ENCODE peak calls at places on chromosomes 7 and 10, in six cellular contexts. R, A, D, B, C and K are unnamed samples.

GRCh38 chr10:84348431-84348830 is 20.0 kb downstream of the CCSER2 start:
- DNase-seq in R (no peak), A (no peak), D (no peak), B (no peak), C (no peak), K (no peak)

GRCh38 chr7:88202278-88202677 is 17.6 kb downstream of the SRI start:
- DNase-seq in R (no peak), A (no peak), D (no peak), B (no peak), C (no peak), K (no peak)

GRCh38 chr7:21454182-21454581 is 26.3 kb downstream of the SP4 start:
- DNase-seq in R (no peak), A (no peak), D (no peak), B (no peak), C (no peak), K (no peak)

GRCh38 chr10:128466831-128467371 is 340.7 kb upstream of the MKI67 start:
- DNase-seq in R (no peak), A (no peak), D (no peak), B (no peak), C (no peak), K (no peak)

GRCh38 chr7:138982204-138982623 is 1.0 kb upstream of the KIAA1549 start:
- DNase-seq in R (no peak), A (peak; percentile 18), D (no peak), B (no peak), C (no peak), K (no peak)

GRCh38 chr10:27147701-27148100 is 6.5 kb downstream of the YME1L1 start:
- DNase-seq in R (no peak), A (no peak), D (no peak), B (no peak), C (no peak), K (no peak)

GRCh38 chr7:130433336-130433735 is 7.5 kb downstream of the CEP41 start:
- DNase-seq in R (no peak), A (no peak), D (no peak), B (no peak), C (no peak), K (no peak)

GRCh38 chr7:27784399-27785053 is 44.6 kb downstream of the TAX1BP1 start:
- DNase-seq in R (no peak), A (no peak), D (no peak), B (no peak), C (no peak), K (no peak)

GRCh38 chr10:13961096-13961495 is 369.6 kb downstream of the FRMD4A start:
- DNase-seq in R (no peak), A (no peak), D (peak; percentile 67), B (no peak), C (no peak), K (no peak)

GRCh38 chr10:78914502-78915330 is 154.1 kb upstream of the ZMIZ1 start:
- DNase-seq in R (peak; percentile 38), A (no peak), D (no peak), B (peak; percentile 27), C (no peak), K (peak; percentile 68)

GRCh38 chr10:79243211-79244067 is 103.8 kb upstream of the PPIF start:
- DNase-seq in R (peak; percentile 63), A (no peak), D (peak; percentile 87), B (no peak), C (no peak), K (peak; percentile 46)

GRCh38 chr10:110214380-110214826 is 7.0 kb downstream of the MXI1 start:
- DNase-seq in R (no peak), A (no peak), D (no peak), B (no peak), C (no peak), K (no peak)

GRCh38 chr10:61452655-61453641 is at the start of gene TMEM26:
- DNase-seq in R (peak; percentile 51), A (peak; percentile 68), D (peak; percentile 85), B (no peak), C (peak; percentile 25), K (no peak)

GRCh38 chr7:132650498-132650897 is 74.2 kb upstream of the PLXNA4 start:
- DNase-seq in R (no peak), A (no peak), D (no peak), B (no peak), C (no peak), K (no peak)

GRCh38 chr10:33487014-33487776 is 152.7 kb upstream of the NRP1 start:
- DNase-seq in R (no peak), A (no peak), D (no peak), B (no peak), C (no peak), K (no peak)

GRCh38 chr7:56019501-56019900 is 31.7 kb downstream of the PSPH start:
- DNase-seq in R (peak; percentile 16), A (no peak), D (no peak), B (no peak), C (no peak), K (no peak)

GRCh38 chr10:20877986-20878979 is 18.8 kb downstream of the NEBL start:
- DNase-seq in R (no peak), A (no peak), D (no peak), B (no peak), C (no peak), K (no peak)

DNA sequence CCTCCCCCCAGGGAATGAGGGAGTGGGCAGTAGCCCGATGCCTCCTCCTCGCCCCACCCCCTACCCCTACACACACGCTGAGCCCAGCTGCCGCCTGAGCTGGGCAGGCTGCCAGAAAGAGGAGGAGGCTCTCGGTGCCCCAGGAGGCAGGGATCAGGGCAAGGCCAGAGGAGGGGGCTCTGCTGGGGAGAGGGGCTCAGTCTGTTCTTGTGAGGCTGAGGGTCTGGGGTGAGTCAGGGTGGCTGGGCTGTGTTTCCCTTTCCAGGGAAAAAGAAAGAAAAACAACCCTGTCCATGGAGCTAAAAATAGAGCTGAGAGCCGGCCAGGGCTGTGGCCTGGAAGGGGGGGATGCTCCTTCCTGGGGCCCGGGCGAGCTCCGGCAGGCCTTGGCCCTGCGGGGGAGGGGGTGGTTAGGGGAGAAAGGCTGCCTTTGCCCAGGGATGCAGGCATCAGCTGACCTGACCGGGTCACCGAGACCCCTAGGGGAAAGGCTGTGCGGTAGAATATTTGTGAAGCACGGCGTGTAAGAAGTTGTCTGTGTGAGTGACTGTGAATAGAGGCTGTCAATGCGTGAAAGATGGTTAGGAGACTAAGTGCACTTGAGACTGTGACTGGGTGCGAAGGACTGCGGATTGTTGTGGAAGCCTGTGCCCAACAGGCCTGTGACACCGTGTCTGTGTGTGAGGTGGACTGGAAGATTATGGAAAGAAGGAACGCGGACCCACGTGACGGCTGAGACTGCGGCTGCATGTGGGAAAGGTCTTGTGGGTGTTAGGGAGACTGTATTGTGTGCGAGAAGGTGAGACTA is 1.2 kb upstream of the LZTS2 start:
- DNase-seq in R (peak; percentile 90), A (peak; percentile 86), D (peak; percentile 94), B (no peak), C (no peak), K (peak; percentile 84)
- TF ChIP-seq EP300 in R (no peak), A (no peak), D (no peak), B (no peak), C (no peak), K (no peak)

DNA sequence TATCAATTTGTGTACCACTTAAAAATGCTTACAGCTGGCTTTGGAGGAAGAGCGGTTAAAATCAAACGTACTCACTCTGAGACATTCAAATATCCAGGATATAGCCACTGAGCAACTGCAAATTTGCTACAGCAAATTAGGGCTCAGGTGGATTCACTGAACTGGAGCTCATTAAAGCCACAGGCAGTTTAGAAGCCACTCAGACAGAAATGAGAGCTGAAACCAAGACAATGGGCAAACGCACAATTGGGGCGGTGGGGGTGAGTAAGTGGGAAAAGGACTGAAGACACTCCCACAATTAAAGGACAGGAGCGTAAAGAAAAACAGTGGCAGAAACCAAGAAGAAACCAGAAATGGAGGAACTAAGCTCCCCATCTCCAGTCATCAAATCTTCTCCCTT is 20.5 kb downstream of the MPP7 start:
- DNase-seq in R (no peak), A (no peak), D (no peak), B (no peak), C (no peak), K (no peak)
- TF ChIP-seq EP300 in R (no peak), A (no peak), D (no peak), B (no peak), C (no peak), K (no peak)

GRCh38 chr7:44797329-44798258 is 1.1 kb downstream of the PPIA start:
- DNase-seq in R (peak; percentile 93), A (peak; percentile 88), D (peak; percentile 95), B (no peak), C (peak; percentile 58), K (peak; percentile 87)
- TF ChIP-seq EP300 in R (no peak), A (no peak), D (no peak), B (no peak), C (no peak), K (no peak)

GRCh38 chr10:102835007-102835482 is 2.2 kb downstream of the CYP17A1 start:
- DNase-seq in R (peak; percentile 78), A (peak; percentile 83), D (peak; percentile 89), B (peak; percentile 20), C (peak; percentile 62), K (peak; percentile 82)
- TF ChIP-seq EP300 in R (no peak), A (no peak), D (no peak), B (no peak), C (no peak), K (no peak)

DNA sequence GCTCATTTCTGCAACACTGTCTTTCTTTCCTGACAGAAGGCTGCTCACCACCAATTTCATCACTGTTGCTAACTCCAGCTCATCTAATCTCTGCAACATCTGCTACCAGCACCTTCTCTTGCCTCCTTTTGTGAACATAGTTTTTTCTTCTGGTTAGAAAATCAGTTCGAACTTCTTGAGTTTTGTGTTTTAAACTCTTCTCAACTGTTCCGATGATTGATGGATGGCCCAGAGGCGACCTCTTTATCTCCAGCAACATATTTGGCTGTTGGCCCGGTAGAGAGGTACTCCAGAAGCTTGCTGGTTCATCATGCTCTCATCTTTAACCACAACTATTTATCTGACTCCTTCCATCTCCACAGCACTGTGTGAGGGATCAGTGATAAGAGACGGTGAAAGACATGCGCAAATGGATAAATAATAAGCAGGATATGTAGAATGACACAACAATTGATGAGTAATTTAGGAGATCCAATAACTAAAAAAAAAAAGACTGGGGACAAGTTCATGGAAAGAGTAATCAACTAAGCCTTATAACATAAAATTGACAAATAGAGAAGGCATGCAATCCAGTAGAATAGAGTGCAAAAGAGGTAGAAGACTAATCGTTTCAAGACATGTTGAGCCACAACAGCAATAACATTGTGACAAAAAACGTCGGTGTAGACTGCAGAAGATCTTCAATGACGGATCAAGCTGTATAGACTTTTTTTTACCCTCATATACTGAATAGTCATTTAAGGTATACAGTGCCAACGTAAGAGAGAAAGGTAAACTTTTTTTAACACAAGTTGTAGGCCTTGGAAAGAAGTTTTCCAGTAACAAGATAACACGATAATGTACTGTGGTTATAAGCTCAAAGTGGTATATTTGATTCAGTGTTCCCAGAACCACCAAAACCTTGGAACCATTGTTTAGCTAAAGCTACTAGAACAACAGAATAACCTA is 152.2 kb downstream of the CRPPA start:
- DNase-seq in R (no peak), A (no peak), D (no peak), B (no peak), C (no peak), K (no peak)
- TF ChIP-seq EP300 in R (no peak), A (no peak), D (no peak), B (no peak), C (no peak), K (no peak)

DNA sequence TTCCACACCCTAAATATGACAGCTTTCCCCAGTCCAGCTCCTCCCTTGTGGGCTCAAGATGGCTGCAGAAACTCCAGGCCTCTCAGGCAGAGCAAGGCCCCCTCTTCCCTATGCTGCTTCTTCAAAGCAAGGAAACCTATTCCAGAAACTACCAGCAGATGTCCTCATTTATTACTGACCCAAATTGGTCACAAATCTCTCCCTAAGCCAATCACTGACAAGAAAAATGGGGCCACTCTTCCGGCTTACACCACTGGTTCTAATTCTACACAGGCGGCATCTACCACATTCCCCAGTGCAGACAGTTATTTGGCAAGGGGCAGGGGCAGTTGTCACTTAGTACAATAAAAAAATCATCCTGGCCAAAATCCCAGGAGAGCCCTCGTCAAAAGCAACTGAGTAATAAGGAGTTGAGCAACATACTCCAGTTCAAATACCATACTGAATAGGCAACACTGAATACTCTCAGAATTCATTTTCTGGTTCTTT is 150.4 kb downstream of the SFMBT2 start:
- DNase-seq in R (peak; percentile 44), A (peak; percentile 73), D (peak; percentile 93), B (peak; percentile 30), C (peak; percentile 15), K (no peak)
- TF ChIP-seq EP300 in R (no peak), A (no peak), D (peak; percentile 16), B (no peak), C (no peak), K (no peak)